ENCODE peak calls at places on chromosomes 12 and 14, in nine cellular contexts. P, R, A, L, G, F, I, M and H are unnamed samples.

GRCh38 chr12:87304406-87304805 is 724.8 kb downstream of the C12orf50 start:
- DNase-seq in L (no peak), I (no peak), R (no peak), M (no peak), F (no peak), A (no peak), P (no peak), G (no peak), H (no peak)

GRCh38 chr12:107448198-107448597 is 237.4 kb upstream of the PWP1 start:
- DNase-seq in G (no peak), P (peak), F (no peak), L (no peak), M (no peak), R (no peak), I (no peak), A (no peak), H (no peak)

GRCh38 chr12:49798934-49799333 is 29.3 kb downstream of the NCKAP5L start:
- DNase-seq in P (no peak), L (no peak), F (no peak), I (no peak), M (no peak), R (no peak), G (no peak), A (no peak), H (no peak)

GRCh38 chr12:54294152-54294913 is 6.5 kb downstream of the NFE2 start:
- DNase-seq in A (no peak), M (no peak), L (no peak), P (peak), G (no peak), R (no peak), F (no peak), I (no peak), H (no peak)

GRCh38 chr12:119505001-119505400 is 88.6 kb upstream of the TMEM233 start:
- DNase-seq in G (no peak), A (no peak), R (no peak), L (no peak), M (no peak), I (no peak), F (peak), P (no peak), H (no peak)

GRCh38 chr12:4215862-4216541 is 57.6 kb upstream of the CCND2 start:
- DNase-seq in R (no peak), F (no peak), A (no peak), I (no peak), M (no peak), G (no peak), P (peak), L (peak), H (no peak)

GRCh38 chr14:103224996-103225874 is 102.0 kb downstream of the TNFAIP2 start:
- DNase-seq in G (no peak), R (no peak), I (no peak), M (no peak), L (no peak), A (no peak), F (no peak), P (no peak), H (no peak)

GRCh38 chr12:2614341-2614740 is 180.4 kb upstream of the FKBP4 start:
- DNase-seq in R (no peak), I (no peak), F (no peak), A (no peak), L (no peak), P (no peak), G (no peak), M (no peak), H (no peak)

GRCh38 chr12:92162079-92162478 is 16.4 kb upstream of the BTG1 start:
- DNase-seq in A (no peak), I (no peak), R (no peak), F (no peak), P (no peak), L (no peak), G (no peak), M (no peak), H (no peak)

GRCh38 chr12:128914908-128915563 is 61.8 kb downstream of the GLT1D1 start:
- DNase-seq in G (peak), R (no peak), M (no peak), P (peak), I (no peak), A (no peak), F (no peak), L (peak), H (no peak)

GRCh38 chr12:47504775-47505446 is 200.9 kb downstream of the RPAP3 start:
- DNase-seq in I (peak), L (no peak), M (no peak), A (no peak), F (peak), G (no peak), R (no peak), P (no peak), H (no peak)

GRCh38 chr14:105532735-105533141 is 6.4 kb downstream of the TMEM121 start:
- DNase-seq in L (no peak), R (no peak), F (peak), I (no peak), P (no peak), M (peak), G (no peak), A (no peak), H (no peak)

GRCh38 chr14:34699873-34700621 is 14.3 kb downstream of the CFL2 start:
- DNase-seq in A (peak), G (no peak), L (no peak), P (no peak), R (peak), M (no peak), F (peak), I (peak), H (no peak)

GRCh38 chr12:132207083-132207775 is 63.0 kb downstream of the NOC4L start:
- DNase-seq in G (no peak), M (no peak), I (no peak), F (no peak), P (no peak), R (no peak), L (no peak), A (no peak), H (no peak)